ENCODE peak calls at places on chromosomes 7 and 10, in seven cellular contexts. J is IMR-90, N is PC-9, T is hepatocyte, F is thoracic aorta, U is neural progenitor cell, Z is brain microvascular endothelial cell. L is an unnamed sample.
A peak's percentile ranks its signal among the peaks of the same experiment; 100 is the strongest.

GRCh38 chr10:51683031-51683830 is 16.2 kb downstream of the CSTF2T start:
- DNase-seq in J (peak; percentile 35), N (no peak), T (no peak), F (no peak), U (no peak), Z (peak; percentile 36), L (no peak)

GRCh38 chr7:7054252-7054830 is 128.0 kb upstream of the C1GALT1 start:
- DNase-seq in J (no peak), N (no peak), T (no peak), F (no peak), U (no peak), Z (no peak), L (no peak)

GRCh38 chr10:119149723-119150122 is 15.8 kb downstream of the SFXN4 start:
- DNase-seq in J (no peak), N (no peak), T (no peak), F (no peak), U (peak; percentile 31), Z (no peak), L (no peak)

GRCh38 chr10:80202934-80203834 is 2.2 kb downstream of the ANXA11 start:
- DNase-seq in J (peak; percentile 85), N (peak; percentile 72), T (peak; percentile 89), F (no peak), U (peak; percentile 58), Z (peak; percentile 94), L (peak; percentile 54)

GRCh38 chr7:96739609-96740008 is 30.0 kb upstream of the SEM1 start:
- DNase-seq in J (no peak), N (no peak), T (no peak), F (no peak), U (peak; percentile 10), Z (no peak), L (no peak)

GRCh38 chr7:28145931-28146330 is 34.7 kb downstream of the JAZF1 start:
- DNase-seq in J (no peak), N (no peak), T (no peak), F (no peak), U (no peak), Z (no peak), L (no peak)

GRCh38 chr10:33942508-33942907 is 608.0 kb upstream of the NRP1 start:
- DNase-seq in J (no peak), N (no peak), T (no peak), F (no peak), U (no peak), Z (no peak), L (no peak)

GRCh38 chr7:111392976-111393762 is 169.1 kb downstream of the IMMP2L start:
- DNase-seq in J (peak; percentile 33), N (no peak), T (no peak), F (no peak), U (peak; percentile 52), Z (no peak), L (no peak)

GRCh38 chr10:113454341-113455061 is 98.4 kb upstream of the HABP2 start:
- DNase-seq in J (peak; percentile 12), N (peak; percentile 16), T (peak; percentile 77), F (no peak), U (peak; percentile 77), Z (peak; percentile 33), L (no peak)

GRCh38 chr10:35480150-35480549 is 125.0 kb upstream of the GJD4 start:
- DNase-seq in J (no peak), N (no peak), T (no peak), F (no peak), U (peak; percentile 33), Z (no peak), L (no peak)

GRCh38 chr7:10128748-10129147 is 844.9 kb upstream of the PHF14 start:
- DNase-seq in J (no peak), N (no peak), T (peak; percentile 23), F (no peak), U (peak; percentile 47), Z (no peak), L (no peak)

GRCh38 chr10:21199501-21199900 is 302.4 kb upstream of the NEBL start:
- DNase-seq in J (no peak), N (no peak), T (no peak), F (no peak), U (no peak), Z (no peak), L (no peak)

GRCh38 chr10:131726460-131726861 is 174.3 kb upstream of the PPP2R2D start:
- DNase-seq in J (no peak), N (no peak), T (peak; percentile 67), F (no peak), U (peak; percentile 86), Z (no peak), L (no peak)

GRCh38 chr10:48363617-48364355 is 57.3 kb downstream of the MAPK8 start:
- DNase-seq in J (peak; percentile 80), N (peak; percentile 28), T (peak; percentile 65), F (no peak), U (peak; percentile 70), Z (peak; percentile 46), L (peak; percentile 51)

GRCh38 chr7:7351832-7352231 is 169.5 kb downstream of the C1GALT1 start:
- DNase-seq in J (no peak), N (no peak), T (no peak), F (no peak), U (no peak), Z (no peak), L (no peak)

GRCh38 chr10:91519899-91520514 is 109.9 kb downstream of the HECTD2 start:
- DNase-seq in J (no peak), N (no peak), T (no peak), F (no peak), U (peak; percentile 23), Z (no peak), L (no peak)

GRCh38 chr7:121046893-121047468 is 58.5 kb downstream of the CPED1 start:
- DNase-seq in J (no peak), N (no peak), T (no peak), F (no peak), U (no peak), Z (peak; percentile 22), L (no peak)

GRCh38 chr7:108450160-108450559 is 6.1 kb downstream of the NRCAM start:
- DNase-seq in J (no peak), N (no peak), T (no peak), F (no peak), U (no peak), Z (no peak), L (no peak)

GRCh38 chr7:134134004-134134403 is 6.9 kb downstream of the LRGUK start:
- DNase-seq in J (no peak), N (no peak), T (no peak), F (no peak), U (no peak), Z (no peak), L (no peak)

DNA sequence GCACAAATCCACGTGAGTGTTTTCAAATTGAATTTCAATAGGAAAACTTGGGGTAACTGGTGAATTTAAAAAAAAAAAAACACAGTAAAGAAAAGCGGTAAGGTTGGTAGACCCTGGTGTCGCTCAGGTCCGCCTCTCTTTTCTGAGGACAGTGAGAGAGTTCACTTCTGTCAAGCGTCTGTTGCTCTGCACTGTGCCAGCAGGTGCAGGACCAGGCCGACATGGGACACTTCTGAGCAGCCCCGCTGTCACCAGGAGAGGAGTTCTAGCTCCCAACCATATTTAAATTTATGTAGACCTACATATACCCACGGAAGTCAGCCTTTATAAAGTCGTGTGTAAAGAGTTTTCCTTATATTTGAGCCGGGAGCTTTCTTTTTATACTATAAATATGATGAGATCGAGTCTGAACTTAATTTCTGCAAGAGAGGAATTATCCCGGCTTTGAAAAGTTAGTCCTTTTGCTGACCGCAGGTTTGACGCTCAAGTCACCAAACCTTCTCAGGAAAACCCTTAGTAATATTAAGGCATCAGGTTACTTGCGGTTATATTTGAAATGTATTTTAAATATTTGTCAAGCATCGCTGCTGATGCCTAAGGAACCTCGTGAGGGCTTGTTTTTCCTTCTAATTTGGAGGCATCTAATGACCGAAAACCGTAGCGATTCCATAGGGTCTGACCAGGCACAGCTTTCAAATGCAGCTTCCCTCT is 550 bp downstream of the IKZF1 start:
- DNase-seq in J (no peak), N (no peak), T (no peak), F (no peak), U (peak; percentile 43), Z (no peak), L (no peak)
- H3K4me3 ChIP-seq in J (no peak overlapping the region), N (no peak overlapping the region), T (peak overlapping the region; percentile 55), F (peak overlapping the region; percentile 66), U (peak overlapping the region; percentile 67), Z (no peak overlapping the region), L (no peak overlapping the region)

GRCh38 chr7:126780993-126781392 is 471.7 kb downstream of the GRM8 start:
- DNase-seq in J (no peak), N (no peak), T (no peak), F (no peak), U (no peak), Z (no peak), L (no peak)
- TF ChIP-seq CTCF in J (no peak), N (no peak), T (no peak), F (no peak), U (no peak), Z (no peak), L (no peak)

GRCh38 chr10:116742367-116743265 is at the start of gene HSPA12A:
- DNase-seq in J (peak; percentile 89), N (peak; percentile 75), T (peak; percentile 92), F (peak; percentile 63), U (peak; percentile 92), Z (peak; percentile 90), L (peak; percentile 59)

GRCh38 chr10:116743266-116744064 is 1.1 kb upstream of the HSPA12A start:
- DNase-seq in J (no peak), N (no peak), T (no peak), F (no peak), U (no peak), Z (no peak), L (no peak)

GRCh38 chr10:116741391-116742351 is 695 bp downstream of the HSPA12A start:
- DNase-seq in J (no peak), N (no peak), T (peak; percentile 46), F (no peak), U (peak; percentile 56), Z (no peak), L (no peak)

GRCh38 chr10:116738359-116738738 is 4.0 kb downstream of the HSPA12A start:
- DNase-seq in J (no peak), N (no peak), T (no peak), F (no peak), U (no peak), Z (no peak), L (no peak)

DNA sequence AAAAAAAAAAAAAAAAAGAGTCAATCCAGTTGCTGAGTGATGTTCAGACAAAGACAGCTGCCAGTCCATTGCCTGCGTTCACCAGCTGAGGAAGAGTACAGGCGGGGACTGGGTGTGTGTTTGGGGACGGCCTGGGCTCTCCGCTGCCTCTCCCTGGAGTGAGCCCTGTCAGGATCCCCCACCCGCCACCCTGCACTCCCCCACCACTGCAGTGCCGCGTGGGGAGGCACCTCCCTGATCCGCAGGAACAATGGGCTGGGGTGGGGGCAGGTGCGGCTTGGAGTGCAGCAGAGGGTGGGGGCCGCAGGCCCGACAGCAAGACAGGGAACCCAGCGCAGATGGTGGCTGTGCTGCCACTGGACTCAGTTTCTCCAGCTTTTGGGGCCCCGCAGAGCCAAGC is 1.4 kb downstream of the HSPA12A start:
- DNase-seq in J (no peak), N (no peak), T (no peak), F (no peak), U (peak; percentile 35), Z (no peak), L (no peak)
- H3K27ac ChIP-seq in J (no peak overlapping the region), N (no peak overlapping the region), T (no peak overlapping the region), F (peak overlapping the region; percentile 95), U (no peak overlapping the region), Z (no peak overlapping the region), L (peak overlapping the region; percentile 47)

DNA sequence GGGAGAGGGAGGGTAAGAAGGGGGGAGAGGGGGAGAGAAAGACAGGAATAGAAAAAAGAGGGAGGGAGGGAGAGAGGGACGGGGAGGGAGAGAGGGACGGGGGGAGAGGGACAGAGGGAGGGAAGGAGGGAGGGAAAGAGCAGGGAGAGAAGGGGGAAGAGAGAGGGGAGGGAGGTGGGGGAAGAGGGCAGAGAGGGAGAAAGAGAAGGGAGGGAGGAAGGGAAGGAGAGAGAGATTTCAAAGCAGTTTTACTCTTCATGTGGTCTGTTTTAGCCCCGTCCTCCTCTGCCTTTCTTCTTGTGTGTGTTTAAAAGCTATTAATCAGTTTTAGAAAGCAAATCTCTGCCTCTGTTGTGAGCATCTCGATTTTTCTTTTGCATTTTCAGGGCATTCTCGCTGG is 237.0 kb downstream of the WDR37 start:
- DNase-seq in J (no peak), N (no peak), T (no peak), F (no peak), U (no peak), Z (no peak), L (no peak)
- H3K4me3 ChIP-seq in J (no peak overlapping the region), N (no peak overlapping the region), T (no peak overlapping the region), F (no peak overlapping the region), U (peak overlapping the region; percentile 31), Z (no peak overlapping the region), L (no peak overlapping the region)